ENCODE peak calls at places on chromosome 7, in five cellular contexts. Q, L, V, Z and Y are unnamed samples.

GRCh38 chr7:49894543-49894942 is 121.1 kb downstream of the VWC2 start:
- DNase-seq in Q (no peak), Z (no peak), V (no peak), L (no peak), Y (no peak)

GRCh38 chr7:35411331-35411730 is 157.4 kb upstream of the TBX20 start:
- DNase-seq in L (no peak), V (no peak), Q (no peak), Z (no peak), Y (no peak)

GRCh38 chr7:57404343-57404966 is 45.5 kb upstream of the ZNF716 start:
- DNase-seq in L (peak), Z (no peak), Q (no peak), V (no peak), Y (no peak)

GRCh38 chr7:139602143-139602722 is 78.7 kb downstream of the CLEC2L start:
- DNase-seq in L (peak), Z (no peak), V (peak), Q (no peak), Y (no peak)

GRCh38 chr7:37037286-37037685 is 313.0 kb upstream of the AOAH start:
- DNase-seq in L (no peak), Z (no peak), V (no peak), Q (no peak), Y (no peak)

GRCh38 chr7:35722054-35722849 is 27.3 kb upstream of the HERPUD2 start:
- DNase-seq in L (no peak), V (no peak), Z (no peak), Q (no peak), Y (no peak)

GRCh38 chr7:51034531-51035264 is 252.0 kb upstream of the GRB10 start:
- DNase-seq in L (no peak), Q (no peak), V (no peak), Z (no peak), Y (no peak)

GRCh38 chr7:10436302-10436701 is 537.4 kb upstream of the PHF14 start:
- DNase-seq in Z (no peak), L (no peak), V (no peak), Q (no peak), Y (no peak)

GRCh38 chr7:155289107-155289506 is 8.6 kb upstream of the INSIG1 start:
- DNase-seq in L (no peak), Z (no peak), V (no peak), Q (no peak), Y (no peak)

GRCh38 chr7:28405662-28406061 is 6.7 kb upstream of the CREB5 start:
- DNase-seq in V (no peak), L (no peak), Q (no peak), Z (no peak), Y (no peak)

GRCh38 chr7:69937097-69937496 is 338.8 kb downstream of the AUTS2 start:
- DNase-seq in V (no peak), L (no peak), Z (no peak), Q (no peak), Y (no peak)

GRCh38 chr7:2829040-2829439 is 15.1 kb downstream of the GNA12 start:
- DNase-seq in V (no peak), L (no peak), Q (no peak), Z (no peak), Y (no peak)

GRCh38 chr7:151088856-151089699 is 2.8 kb downstream of the AGAP3 start:
- DNase-seq in L (no peak), V (peak), Q (no peak), Z (no peak), Y (no peak)

GRCh38 chr7:24436131-24436920 is 136.9 kb upstream of the PALS2 start:
- DNase-seq in Z (no peak), V (no peak), Q (no peak), L (no peak), Y (no peak)

GRCh38 chr7:1920266-1920681 is 250.2 kb downstream of the ELFN1 start:
- DNase-seq in Z (no peak), V (no peak), L (no peak), Q (peak), Y (peak)

GRCh38 chr7:90821961-90822620 is 226.0 kb downstream of the CDK14 start:
- DNase-seq in Q (no peak), L (no peak), Z (no peak), V (no peak), Y (no peak)

GRCh38 chr7:71761336-71761735 is 629.4 kb downstream of the GALNT17 start:
- DNase-seq in V (no peak), Z (no peak), L (no peak), Q (no peak), Y (no peak)

GRCh38 chr7:22563115-22563514 is 63.1 kb upstream of the STEAP1B start:
- DNase-seq in Z (no peak), V (no peak), L (no peak), Q (no peak), Y (no peak)

GRCh38 chr7:28435732-28436378 is 23.5 kb downstream of the CREB5 start:
- DNase-seq in L (no peak), V (no peak), Z (peak), Q (no peak), Y (no peak)

GRCh38 chr7:35185908-35186731 is 67.8 kb downstream of the TBX20 start:
- DNase-seq in V (no peak), Z (peak), Q (no peak), L (peak), Y (no peak)

GRCh38 chr7:17772581-17773288 is 167.6 kb downstream of the SNX13 start:
- DNase-seq in L (no peak), Z (no peak), V (peak), Q (no peak), Y (no peak)

DNA sequence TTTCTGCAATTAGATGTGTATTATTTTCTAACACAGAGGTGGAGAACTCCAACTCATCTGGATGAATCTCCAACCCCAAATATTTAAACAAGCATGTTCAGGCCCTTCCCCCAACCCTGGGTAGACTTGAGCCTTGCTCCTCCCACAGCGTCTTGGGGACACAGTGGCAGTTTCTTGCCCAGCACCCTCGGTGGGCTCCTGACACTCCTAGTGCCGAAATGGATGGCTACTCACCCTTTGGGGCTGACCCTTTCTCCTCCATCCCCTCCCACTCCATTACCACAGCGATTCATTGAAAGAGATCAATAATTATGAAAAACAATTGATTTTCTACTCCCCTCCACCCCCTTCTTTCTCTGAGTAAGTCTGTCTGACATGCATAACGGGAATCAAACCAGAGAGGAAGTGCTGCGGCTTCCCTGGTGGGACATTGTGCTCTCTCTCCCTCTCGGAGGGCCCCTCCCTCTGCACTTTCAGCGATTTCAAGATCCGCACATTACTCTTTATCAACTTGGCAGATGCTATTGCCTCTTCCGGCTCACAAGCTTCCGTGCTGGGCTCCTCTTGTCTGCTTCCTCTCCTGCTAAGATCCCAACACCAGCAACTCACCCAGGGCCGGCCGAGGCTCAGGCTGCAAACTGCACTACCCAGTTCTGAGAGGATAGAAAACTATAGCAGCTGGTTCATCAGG is 78.9 kb upstream of the PLXNA4 start:
- DNase-seq in V (no peak), Q (no peak), Z (peak), L (no peak), Y (peak)
- TF ChIP-seq TAF1 in V (no peak), Q (peak), Z (no peak), L (no peak), Y (no peak)

GRCh38 chr7:135165862-135166261 is 4.6 kb downstream of the CYREN start:
- DNase-seq in V (no peak), L (no peak), Z (no peak), Q (no peak), Y (no peak)

GRCh38 chr7:135161669-135162068 is 8.8 kb downstream of the CYREN start:
- DNase-seq in Z (no peak), V (no peak), Q (no peak), L (peak), Y (no peak)

GRCh38 chr7:135166338-135166989 is 4.0 kb downstream of the CYREN start:
- DNase-seq in Q (no peak), Z (no peak), V (no peak), L (no peak), Y (no peak)

GRCh38 chr7:135162382-135163001 is 8.0 kb downstream of the CYREN start:
- DNase-seq in Z (no peak), V (no peak), Q (no peak), L (no peak), Y (no peak)

DNA sequence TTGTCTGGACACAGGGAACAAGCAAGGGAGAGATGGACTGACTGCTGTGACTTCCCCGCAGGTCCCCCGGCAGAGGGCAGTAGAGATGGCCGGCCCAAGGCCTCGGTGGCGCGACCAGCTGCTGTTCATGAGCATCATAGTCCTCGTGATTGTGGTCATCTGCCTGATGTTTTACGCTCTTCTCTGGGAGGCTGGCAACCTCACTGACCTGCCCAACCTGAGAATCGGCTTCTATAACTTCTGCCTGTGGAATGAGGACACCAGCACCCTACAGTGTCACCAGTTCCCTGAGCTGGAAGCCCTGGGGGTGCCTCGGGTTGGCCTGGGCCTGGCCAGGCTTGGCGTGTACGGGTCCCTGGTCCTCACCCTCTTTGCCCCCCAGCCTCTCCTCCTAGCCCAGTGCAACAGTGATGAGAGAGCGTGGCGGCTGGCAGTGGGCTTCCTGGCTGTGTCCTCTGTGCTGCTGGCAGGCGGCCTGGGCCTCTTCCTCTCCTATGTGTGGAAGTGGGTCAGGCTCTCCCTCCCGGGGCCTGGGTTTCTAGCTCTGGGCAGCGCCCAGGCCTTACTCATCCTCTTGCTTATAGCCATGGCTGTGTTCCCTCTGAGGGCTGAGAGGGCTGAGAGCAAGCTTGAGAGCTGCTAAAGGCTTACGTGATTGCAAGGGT is 6.0 kb downstream of the CYREN start:
- DNase-seq in V (no peak), Q (no peak), Z (no peak), L (peak), Y (no peak)
- TF ChIP-seq TAF1 in V (no peak), Q (no peak), Z (no peak), L (no peak), Y (no peak)

GRCh38 chr7:27167916-27168264 is 2.6 kb upstream of the HOXA9 start:
- DNase-seq in V (no peak), Z (no peak), L (no peak), Q (no peak), Y (no peak)

GRCh38 chr7:27165089-27165654 is at the start of gene HOXA9:
- DNase-seq in Q (no peak), L (no peak), Z (no peak), V (no peak), Y (no peak)

GRCh38 chr7:27165655-27166474 is 528 bp upstream of the HOXA9 start:
- DNase-seq in L (no peak), Q (no peak), Z (no peak), V (no peak), Y (no peak)

GRCh38 chr7:27167170-27167505 is 1.8 kb upstream of the HOXA9 start:
- DNase-seq in Q (no peak), V (no peak), Z (no peak), L (peak), Y (no peak)

GRCh38 chr7:27166475-27167169 is 1.3 kb upstream of the HOXA9 start:
- DNase-seq in Q (no peak), Z (no peak), V (no peak), L (no peak), Y (no peak)
- TF ChIP-seq TAF1 in Q (no peak), Z (no peak), V (no peak), L (no peak), Y (no peak)

DNA sequence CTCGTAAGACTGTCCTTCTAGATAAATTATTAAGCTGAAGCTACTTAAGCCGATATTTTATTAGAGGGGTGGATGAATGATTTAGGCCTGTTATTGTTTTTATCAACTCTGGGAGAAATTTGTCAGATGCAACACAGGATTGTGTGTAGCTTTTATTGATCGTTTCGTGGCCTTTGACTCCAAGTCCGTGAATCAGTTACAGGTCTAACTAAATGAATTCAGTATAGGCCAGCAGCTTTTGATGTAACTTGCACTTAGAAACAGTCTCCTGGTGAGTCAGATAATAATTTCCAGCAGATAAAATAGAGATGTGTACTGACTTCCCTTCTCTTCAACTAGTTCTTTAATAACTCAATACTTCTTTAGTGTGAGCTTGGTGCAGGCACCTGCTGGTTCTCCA is 341.7 kb upstream of the SMIM30 start:
- DNase-seq in Q (no peak), Z (no peak), V (no peak), L (no peak), Y (no peak)
- TF ChIP-seq TAF1 in Q (no peak), Z (no peak), V (no peak), L (no peak), Y (no peak)

GRCh38 chr7:101563198-101563901 is 65.7 kb downstream of the MYL10 start:
- DNase-seq in Z (no peak), V (no peak), Q (no peak), L (no peak), Y (no peak)

GRCh38 chr7:101559586-101559985 is 69.5 kb downstream of the MYL10 start:
- DNase-seq in Q (no peak), V (no peak), Z (no peak), L (no peak), Y (no peak)

GRCh38 chr7:101558742-101559325 is 70.3 kb downstream of the MYL10 start:
- DNase-seq in V (no peak), L (no peak), Q (no peak), Z (no peak), Y (no peak)

GRCh38 chr7:101562531-101563197 is 66.4 kb downstream of the MYL10 start:
- DNase-seq in V (no peak), Q (no peak), Z (no peak), L (no peak), Y (no peak)

DNA sequence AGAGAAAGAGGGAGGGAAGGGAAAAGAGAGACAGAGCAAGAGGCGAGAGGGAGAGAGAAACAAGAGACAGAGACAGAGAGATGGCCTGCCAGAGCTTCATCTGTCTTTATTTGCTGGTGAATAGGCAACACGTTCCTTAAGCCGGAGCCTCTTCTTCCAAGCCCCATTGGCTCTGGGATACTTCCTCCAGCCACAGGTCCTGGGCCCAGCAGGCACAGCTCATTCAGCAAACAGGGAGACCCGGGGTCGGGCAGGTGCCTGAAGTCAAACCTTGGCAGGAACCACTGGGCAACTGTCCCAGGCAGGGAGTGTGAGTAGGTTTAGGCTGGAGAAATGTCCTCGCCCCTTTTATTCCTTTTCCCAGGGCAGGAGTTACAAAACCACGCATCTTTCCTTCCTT is 68.2 kb downstream of the MYL10 start:
- DNase-seq in Z (no peak), Q (no peak), L (no peak), V (no peak), Y (no peak)
- TF ChIP-seq TAF1 in Z (no peak), Q (no peak), L (no peak), V (no peak), Y (no peak)

GRCh38 chr7:80900583-80901576 is 18.0 kb downstream of the SEMA3C start:
- DNase-seq in L (no peak), V (no peak), Z (no peak), Q (no peak), Y (no peak)
- TF ChIP-seq TAF1 in L (no peak), V (no peak), Z (no peak), Q (no peak), Y (no peak)

GRCh38 chr7:45268013-45268412 is 110.4 kb downstream of the RAMP3 start:
- DNase-seq in V (no peak), Q (no peak), Z (no peak), L (no peak), Y (no peak)
- TF ChIP-seq TAF1 in V (no peak), Q (no peak), Z (no peak), L (no peak), Y (no peak)

DNA sequence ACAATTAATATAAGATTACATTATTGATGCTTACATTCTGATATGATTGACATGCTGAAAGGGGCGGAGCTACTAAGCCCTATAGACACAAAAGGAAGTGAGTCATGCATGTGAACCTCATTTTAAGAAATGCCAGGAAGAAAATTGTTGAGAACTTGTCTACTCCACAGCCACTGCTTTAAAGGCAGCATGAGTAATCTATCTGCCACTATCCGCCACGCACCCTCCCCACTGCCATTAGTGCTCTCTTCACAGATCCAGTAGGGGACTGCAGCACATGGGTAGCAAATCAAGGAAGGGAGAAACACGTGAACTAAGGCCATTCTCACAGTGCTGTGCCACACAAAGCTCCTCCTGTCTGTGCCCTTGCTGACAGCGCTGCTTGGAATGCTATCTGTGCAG is 524.8 kb downstream of the GRM8 start:
- DNase-seq in Z (no peak), V (no peak), Q (no peak), L (no peak), Y (no peak)
- TF ChIP-seq TAF1 in Z (no peak), V (no peak), Q (no peak), L (no peak), Y (no peak)

GRCh38 chr7:5320802-5321396 is 38.2 kb downstream of the SLC29A4 start:
- DNase-seq in V (no peak), Z (no peak), Q (no peak), L (no peak), Y (no peak)

GRCh38 chr7:5314864-5315263 is 32.1 kb downstream of the SLC29A4 start:
- DNase-seq in L (no peak), Q (no peak), V (no peak), Z (no peak), Y (no peak)

GRCh38 chr7:5310822-5311405 is 28.2 kb downstream of the SLC29A4 start:
- DNase-seq in Q (no peak), L (no peak), V (no peak), Z (no peak), Y (no peak)

GRCh38 chr7:5320391-5320790 is 37.6 kb downstream of the SLC29A4 start:
- DNase-seq in Z (no peak), V (no peak), Q (no peak), L (no peak), Y (no peak)

DNA sequence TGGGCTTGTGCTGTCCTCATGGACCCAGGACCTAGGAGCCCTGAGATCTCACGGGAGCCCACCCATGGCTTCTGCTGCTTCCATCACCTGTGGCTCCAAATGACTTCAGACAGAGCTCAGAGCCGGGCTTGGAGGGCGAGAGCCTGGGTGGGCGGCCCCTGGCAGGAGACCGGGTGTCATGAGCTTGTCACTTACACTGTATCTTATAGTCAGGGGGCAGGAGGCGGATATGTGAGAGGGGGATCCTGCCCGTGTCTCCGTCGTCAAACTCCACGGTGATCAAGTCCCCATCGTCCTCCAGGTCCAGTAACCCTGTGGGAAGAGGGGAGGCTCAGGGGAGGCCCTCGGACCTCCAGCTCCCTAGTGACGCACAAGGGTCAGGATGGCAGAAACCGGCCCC is 33.0 kb downstream of the SLC29A4 start:
- DNase-seq in L (no peak), V (no peak), Z (no peak), Q (no peak), Y (no peak)
- TF ChIP-seq TAF1 in L (no peak), V (no peak), Z (no peak), Q (no peak), Y (no peak)